ENCODE peak calls at places on chromosomes 11 and 22, in five cellular contexts. H is kidney epithelial cell, U is cardiac muscle cell, T is fibroblast of mammary gland, N is brain microvascular endothelial cell. K is an unnamed sample.

GRCh38 chr11:45915446-45915845 is 2.2 kb downstream of the PEX16 start:
- DNase-seq in H (no peak), U (no peak), T (no peak), N (no peak), K (no peak)

GRCh38 chr11:77040401-77040777 is 6.2 kb downstream of the B3GNT6 start:
- DNase-seq in H (no peak), U (no peak), T (no peak), N (no peak), K (no peak)

GRCh38 chr22:37533995-37534394 is 14.8 kb upstream of the CARD10 start:
- DNase-seq in H (peak; percentile 64), U (no peak), T (peak; percentile 87), N (peak; percentile 74), K (no peak)

GRCh38 chr11:1150769-1151365 is 6.9 kb upstream of the MUC5AC start:
- DNase-seq in H (no peak), U (no peak), T (peak; percentile 55), N (peak; percentile 62), K (no peak)

GRCh38 chr11:32172771-32173170 is 81.9 kb downstream of the RCN1 start:
- DNase-seq in H (no peak), U (peak; percentile 28), T (no peak), N (no peak), K (no peak)

GRCh38 chr22:22408731-22409696 is 99.5 kb downstream of the ZNF280B start:
- DNase-seq in H (no peak), U (no peak), T (peak; percentile 17), N (peak; percentile 9), K (no peak)

GRCh38 chr11:66172146-66172545 is 96.3 kb upstream of the RAB1B start:
- DNase-seq in H (peak; percentile 86), U (no peak), T (peak; percentile 77), N (peak; percentile 85), K (no peak)

GRCh38 chr11:102234779-102235439 is 82.4 kb upstream of the BIRC3 start:
- DNase-seq in H (no peak), U (no peak), T (peak; percentile 44), N (no peak), K (no peak)

GRCh38 chr22:50526849-50527801 is 1.7 kb upstream of the SCO2 start:
- DNase-seq in H (no peak), U (peak; percentile 54), T (peak; percentile 50), N (no peak), K (no peak)

GRCh38 chr22:37316875-37317371 is 34.6 kb downstream of the CYTH4 start:
- DNase-seq in H (peak; percentile 70), U (peak; percentile 91), T (peak; percentile 87), N (peak; percentile 77), K (no peak)

GRCh38 chr11:68009391-68010000 is 631 bp upstream of the ALDH3B1 start:
- DNase-seq in H (no peak), U (no peak), T (peak; percentile 59), N (peak; percentile 43), K (no peak)

GRCh38 chr11:74000307-74000630 is 8.6 kb downstream of the UCP3 start:
- DNase-seq in H (no peak), U (no peak), T (no peak), N (no peak), K (no peak)

GRCh38 chr11:111871693-111872161 is 346 bp upstream of the ALG9 start:
- DNase-seq in H (no peak), U (no peak), T (no peak), N (no peak), K (no peak)

GRCh38 chr11:1825039-1825740 is 9.6 kb upstream of the SYT8 start:
- DNase-seq in H (no peak), U (peak; percentile 89), T (no peak), N (no peak), K (no peak)

GRCh38 chr22:40602231-40602630 is 34.3 kb downstream of the MRTFA start:
- DNase-seq in H (no peak), U (no peak), T (peak; percentile 52), N (no peak), K (no peak)

GRCh38 chr11:121870202-121871045 is 245.6 kb downstream of the BLID start:
- DNase-seq in H (no peak), U (peak; percentile 8), T (peak; percentile 33), N (no peak), K (no peak)

GRCh38 chr22:18056802-18057474 is 20.9 kb upstream of the PEX26 start:
- DNase-seq in H (no peak), U (no peak), T (no peak), N (no peak), K (no peak)

GRCh38 chr22:26669060-26669481 is 11.7 kb downstream of the MIAT start:
- DNase-seq in H (no peak), U (peak; percentile 50), T (peak; percentile 40), N (peak; percentile 40), K (no peak)

GRCh38 chr11:17471501-17471900 is 5.1 kb downstream of the ABCC8 start:
- DNase-seq in H (no peak), U (no peak), T (no peak), N (no peak), K (no peak)
- TF ChIP-seq CTCF in H (no peak), U (no peak), T (no peak), N (no peak), K (no peak)

GRCh38 chr22:20964090-20964798 is 2.8 kb upstream of the AIFM3 start:
- DNase-seq in H (no peak), U (no peak), T (no peak), N (no peak), K (no peak)
- H3K4me3 ChIP-seq in H (peak overlapping the region; percentile 3), U (peak overlapping the region; percentile 39), T (no peak overlapping the region), N (no peak overlapping the region), K (peak overlapping the region; percentile 27)

GRCh38 chr11:96122601-96123044 is 198.7 kb upstream of the MTMR2 start:
- DNase-seq in H (no peak), U (no peak), T (no peak), N (no peak), K (no peak)
- TF ChIP-seq CTCF in H (no peak), U (no peak), T (no peak), N (no peak), K (no peak)

GRCh38 chr11:78958444-78958843 is 383.8 kb upstream of the NARS2 start:
- DNase-seq in H (no peak), U (no peak), T (no peak), N (no peak), K (no peak)

GRCh38 chr11:78961938-78962701 is 387.5 kb upstream of the NARS2 start:
- DNase-seq in H (peak; percentile 18), U (peak; percentile 92), T (peak; percentile 30), N (peak; percentile 18), K (no peak)

GRCh38 chr11:78957481-78958245 is 383.0 kb upstream of the NARS2 start:
- DNase-seq in H (no peak), U (no peak), T (peak; percentile 66), N (no peak), K (no peak)

GRCh38 chr11:78961186-78961782 is 386.6 kb upstream of the NARS2 start:
- DNase-seq in H (no peak), U (no peak), T (peak; percentile 31), N (no peak), K (no peak)
- H3K4me3 ChIP-seq in H (no peak overlapping the region), U (peak overlapping the region; percentile 43), T (no peak overlapping the region), N (no peak overlapping the region), K (no peak overlapping the region)

DNA sequence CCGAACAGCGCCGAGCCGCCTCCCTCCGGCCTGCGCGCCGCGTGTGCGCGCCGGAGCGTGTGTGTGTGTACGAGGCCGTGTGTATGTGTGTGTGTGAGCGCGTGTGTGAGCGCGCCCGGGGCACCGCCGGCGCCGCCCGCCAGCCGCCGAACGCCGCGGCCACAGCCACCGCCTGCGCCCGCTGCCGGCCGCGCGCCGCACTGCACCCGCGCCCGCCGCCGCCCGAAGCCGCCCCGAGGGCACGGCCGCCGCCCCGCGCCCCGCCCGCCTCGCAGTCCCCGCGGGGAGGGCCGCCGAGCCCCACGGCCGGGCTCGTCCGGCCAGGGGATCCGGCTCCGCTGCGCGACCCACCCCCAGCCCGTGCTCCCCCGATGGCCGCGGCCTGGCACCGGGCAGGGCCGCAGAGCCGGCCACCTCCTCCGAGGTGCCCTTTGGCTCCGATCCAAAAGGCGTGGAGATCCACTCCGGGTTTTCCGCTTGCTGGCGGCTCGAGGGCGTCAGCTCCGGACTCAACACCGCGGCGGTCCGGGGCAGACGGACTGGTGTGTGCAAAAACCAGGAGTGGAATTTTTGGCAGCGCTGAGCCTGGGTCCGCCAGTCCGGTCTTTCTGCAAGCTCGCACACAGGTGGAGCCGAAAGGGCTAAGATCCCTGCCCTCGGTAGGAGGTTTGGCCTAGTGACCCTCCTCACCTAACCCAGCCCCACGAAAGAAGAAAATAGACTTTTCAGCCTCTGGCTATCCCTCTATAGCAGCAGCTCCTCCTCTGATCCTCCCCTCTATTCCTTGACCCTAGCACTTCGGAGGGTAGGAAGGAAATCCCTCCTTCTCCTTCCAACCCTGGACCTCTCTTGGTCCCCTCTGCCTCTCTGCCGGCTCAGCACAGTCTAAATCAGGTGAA is at the start of gene SYT7:
- DNase-seq in H (peak; percentile 56), U (peak; percentile 96), T (peak; percentile 96), N (peak; percentile 92), K (peak; percentile 47)
- TF ChIP-seq CTCF in H (no peak), U (peak; percentile 5), T (no peak), N (peak; percentile 1), K (no peak)

DNA sequence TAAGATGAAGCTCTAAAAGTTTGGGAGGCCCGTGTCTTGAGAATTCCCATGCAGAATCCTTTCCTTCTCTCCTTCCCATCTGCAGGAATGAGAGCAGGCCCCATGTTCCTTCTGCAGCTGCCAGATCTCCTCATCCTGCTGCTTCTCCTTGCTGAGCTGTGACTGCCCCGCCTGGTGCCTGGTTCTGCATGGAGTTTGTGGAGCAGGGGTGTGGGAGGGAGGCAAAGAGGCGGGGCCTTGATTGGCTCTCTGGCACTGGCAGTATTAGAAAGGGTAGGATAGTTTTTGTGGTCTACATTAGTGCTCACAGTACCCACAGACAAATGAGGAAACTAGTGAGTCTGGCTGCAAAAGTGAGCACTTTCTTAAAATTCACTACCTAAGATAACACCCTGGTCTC is 91.1 kb upstream of the CLPB start:
- DNase-seq in H (no peak), U (no peak), T (no peak), N (no peak), K (no peak)
- H3K4me3 ChIP-seq in H (no peak overlapping the region), U (no peak overlapping the region), T (no peak overlapping the region), N (no peak overlapping the region), K (no peak overlapping the region)

GRCh38 chr22:47605441-47605840 is 843.0 kb downstream of the TBC1D22A start:
- DNase-seq in H (no peak), U (no peak), T (no peak), N (no peak), K (no peak)
- TF ChIP-seq CTCF in H (no peak), U (no peak), T (no peak), N (no peak), K (no peak)

GRCh38 chr11:70916321-70916720 is 336.1 kb downstream of the SHANK2 start:
- DNase-seq in H (peak; percentile 16), U (no peak), T (no peak), N (no peak), K (no peak)
- H3K4me3 ChIP-seq in H (no peak overlapping the region), U (no peak overlapping the region), T (no peak overlapping the region), N (no peak overlapping the region), K (no peak overlapping the region)

K was measured in BJ.